ENCODE peak calls at places on chromosomes 12 and 14, in six cellular contexts. O, T, Y, F, Q and C are unnamed samples.

GRCh38 chr12:20272801-20273200 is 95.5 kb upstream of the PDE3A start:
- DNase-seq in O (no peak), T (no peak), Y (no peak), F (no peak), Q (no peak), C (no peak)

GRCh38 chr12:77686760-77687159 is 143.9 kb upstream of the NAV3 start:
- DNase-seq in O (no peak), T (no peak), Y (no peak), F (no peak), Q (no peak), C (no peak)

GRCh38 chr12:104662908-104663307 is 206.2 kb downstream of the CHST11 start:
- DNase-seq in O (no peak), T (no peak), Y (no peak), F (no peak), Q (no peak), C (no peak)

GRCh38 chr12:121889267-121889624 is 656 bp downstream of the PSMD9 start:
- DNase-seq in O (no peak), T (no peak), Y (no peak), F (no peak), Q (no peak), C (no peak)

GRCh38 chr12:74817499-74817898 is 279.9 kb downstream of the ATXN7L3B start:
- DNase-seq in O (no peak), T (no peak), Y (no peak), F (no peak), Q (no peak), C (no peak)

GRCh38 chr14:100645200-100645985 is 58.2 kb upstream of the BEGAIN start:
- DNase-seq in O (peak), T (peak), Y (peak), F (peak), Q (peak), C (peak)

GRCh38 chr14:103710771-103711392 is 4.4 kb downstream of the XRCC3 start:
- DNase-seq in O (no peak), T (no peak), Y (no peak), F (no peak), Q (no peak), C (no peak)

GRCh38 chr14:92464156-92464555 is 49.4 kb upstream of the RIN3 start:
- DNase-seq in O (no peak), T (no peak), Y (no peak), F (no peak), Q (no peak), C (no peak)

GRCh38 chr12:24118675-24119074 is 169.2 kb upstream of the SOX5 start:
- DNase-seq in O (peak), T (no peak), Y (no peak), F (no peak), Q (no peak), C (no peak)

GRCh38 chr14:52706286-52706685 is 714 bp upstream of the PSMC6 start:
- DNase-seq in O (no peak), T (no peak), Y (peak), F (no peak), Q (no peak), C (no peak)

GRCh38 chr12:132185698-132186097 is 41.4 kb downstream of the NOC4L start:
- DNase-seq in O (no peak), T (peak), Y (no peak), F (no peak), Q (no peak), C (no peak)

GRCh38 chr12:65810036-65810435 is 14.2 kb upstream of the HMGA2 start:
- DNase-seq in O (peak), T (no peak), Y (no peak), F (no peak), Q (no peak), C (no peak)

GRCh38 chr14:87013583-87013982 is 979.4 kb downstream of the GALC start:
- DNase-seq in O (peak), T (no peak), Y (no peak), F (no peak), Q (no peak), C (no peak)

GRCh38 chr12:40692617-40693502 is 621 bp downstream of the CNTN1 start:
- DNase-seq in O (no peak), T (no peak), Y (no peak), F (peak), Q (peak), C (peak)

GRCh38 chr12:126384029-126384564 is 1318.9 kb downstream of the AACS start:
- DNase-seq in O (no peak), T (no peak), Y (no peak), F (no peak), Q (no peak), C (no peak)

GRCh38 chr14:77111021-77111420 is 13.0 kb downstream of the CIPC start:
- DNase-seq in O (no peak), T (no peak), Y (no peak), F (peak), Q (peak), C (no peak)

GRCh38 chr14:90606434-90606833 is 209.6 kb downstream of the CALM1 start:
- DNase-seq in O (no peak), T (no peak), Y (no peak), F (no peak), Q (no peak), C (no peak)